ENCODE peak calls at places on chromosome 6, in four cellular contexts. P is hepatic stellate cell, Q is ovary, T is HEK293T. Z is an unnamed sample.

GRCh38 chr6:79671605-79672266 is 40.6 kb downstream of the SH3BGRL2 start:
- DNase-seq in T (no peak), Q (no peak), P (no peak), Z (peak; percentile 61)

GRCh38 chr6:157385482-157385881 is 4.5 kb downstream of the ZDHHC14 start:
- DNase-seq in T (no peak), Q (no peak), P (no peak), Z (no peak)

GRCh38 chr6:149903938-149904611 is 6.2 kb upstream of the RAET1E start:
- DNase-seq in Q (no peak), T (no peak), P (no peak), Z (no peak)

GRCh38 chr6:89347825-89348224 is 4.7 kb downstream of the UBE2J1 start:
- DNase-seq in Q (no peak), T (no peak), P (peak; percentile 44), Z (peak; percentile 47)

GRCh38 chr6:141501616-141502015 is 631.1 kb upstream of the GJE1 start:
- DNase-seq in T (no peak), Q (no peak), P (no peak), Z (no peak)

GRCh38 chr6:137240168-137240567 is 21.0 kb upstream of the IFNGR1 start:
- DNase-seq in Q (no peak), T (no peak), P (no peak), Z (peak; percentile 79)

GRCh38 chr6:152404936-152405595 is 232.1 kb downstream of the SYNE1 start:
- DNase-seq in T (no peak), Q (no peak), P (no peak), Z (no peak)

GRCh38 chr6:131694832-131695426 is 6.3 kb downstream of the OR2A4 start:
- DNase-seq in P (peak; percentile 74), T (peak; percentile 82), Q (peak; percentile 40), Z (no peak)

GRCh38 chr6:36851149-36851614 is 11.9 kb upstream of the CPNE5 start:
- DNase-seq in Q (no peak), P (peak; percentile 64), T (peak; percentile 64), Z (no peak)

GRCh38 chr6:65546894-65547293 is 160.1 kb downstream of the EYS start:
- DNase-seq in T (no peak), Q (no peak), P (no peak), Z (no peak)

GRCh38 chr6:157198425-157199279 is 124.7 kb downstream of the TMEM242 start:
- DNase-seq in T (no peak), P (no peak), Q (peak; percentile 51), Z (peak; percentile 65)

GRCh38 chr6:53257533-53257932 is 91.2 kb downstream of the ELOVL5 start:
- DNase-seq in T (no peak), Q (no peak), P (no peak), Z (no peak)

GRCh38 chr6:161458199-161458598 is 184.3 kb upstream of the AGPAT4 start:
- DNase-seq in T (peak; percentile 58), Q (no peak), P (no peak), Z (no peak)

GRCh38 chr6:93474733-93475179 is 55.4 kb upstream of the EPHA7 start:
- DNase-seq in T (no peak), P (no peak), Q (no peak), Z (no peak)

GRCh38 chr6:46329568-46329967 is 158.8 kb upstream of the ENPP5 start:
- DNase-seq in P (no peak), Q (no peak), T (no peak), Z (no peak)

GRCh38 chr6:140475086-140475485 is 1100.6 kb upstream of the CITED2 start:
- DNase-seq in T (no peak), Q (no peak), P (no peak), Z (no peak)

GRCh38 chr6:37020426-37021211 is 15.2 kb downstream of the FGD2 start:
- DNase-seq in T (no peak), Q (no peak), P (no peak), Z (no peak)

GRCh38 chr6:36038120-36038876 is 10.7 kb downstream of the MAPK14 start:
- DNase-seq in T (no peak), P (no peak), Q (no peak), Z (no peak)

GRCh38 chr6:129370268-129370916 is 339.6 kb downstream of the ARHGAP18 start:
- DNase-seq in Q (peak; percentile 49), P (peak; percentile 8), T (peak; percentile 31), Z (peak; percentile 33)

GRCh38 chr6:49325901-49326300 is 137.2 kb downstream of the MMUT start:
- DNase-seq in T (no peak), P (no peak), Q (no peak), Z (no peak)

GRCh38 chr6:111087106-111087835 is at the start of gene SLC16A10:
- DNase-seq in P (no peak), Q (peak; percentile 77), T (peak; percentile 96), Z (peak; percentile 87)

GRCh38 chr6:9943026-9943425 is 471.8 kb downstream of the TFAP2A start:
- DNase-seq in T (no peak), Q (no peak), P (no peak), Z (no peak)

GRCh38 chr6:10505529-10505928 is 15.6 kb upstream of the GCNT2 start:
- DNase-seq in P (no peak), T (peak; percentile 25), Q (no peak), Z (no peak)

GRCh38 chr6:87903299-87903698 is 144.3 kb upstream of the SPACA1 start:
- DNase-seq in Q (no peak), T (no peak), P (no peak), Z (no peak)

GRCh38 chr6:149454405-149454848 is 30.4 kb downstream of the ZC3H12D start:
- DNase-seq in P (peak; percentile 92), Q (peak; percentile 98), T (no peak), Z (peak; percentile 99)

GRCh38 chr6:18978330-18979128 is 591.4 kb downstream of the RNF144B start:
- DNase-seq in Q (no peak), P (no peak), T (no peak), Z (no peak)

GRCh38 chr6:150704447-150705192 is 104.9 kb downstream of the PLEKHG1 start:
- DNase-seq in T (no peak), P (no peak), Q (no peak), Z (no peak)

GRCh38 chr6:15033850-15034203 is 212.0 kb upstream of the JARID2 start:
- DNase-seq in T (no peak), Q (no peak), P (no peak), Z (no peak)

GRCh38 chr6:25173951-25174474 is 105.2 kb upstream of the CARMIL1 start:
- DNase-seq in T (no peak), Q (no peak), P (peak; percentile 50), Z (no peak)

GRCh38 chr6:134517863-134518262 is 200.0 kb upstream of the SGK1 start:
- DNase-seq in P (no peak), T (no peak), Q (no peak), Z (no peak)

GRCh38 chr6:30555428-30556005 is 772 bp downstream of the GNL1 start:
- DNase-seq in P (peak; percentile 40), T (peak; percentile 29), Q (peak; percentile 80), Z (peak; percentile 77)

GRCh38 chr6:156850356-156850755 is 73.2 kb downstream of the ARID1B start:
- DNase-seq in T (no peak), Q (no peak), P (no peak), Z (no peak)

GRCh38 chr6:38484656-38485055 is 155.1 kb downstream of the BTBD9 start:
- DNase-seq in Q (no peak), P (no peak), T (no peak), Z (no peak)

GRCh38 chr6:44147256-44147655 is 11.4 kb upstream of the CAPN11 start:
- DNase-seq in Q (no peak), T (no peak), P (no peak), Z (no peak)

GRCh38 chr6:72733045-72733444 is 111.2 kb downstream of the KCNQ5 start:
- DNase-seq in Q (no peak), P (no peak), T (no peak), Z (no peak)

GRCh38 chr6:25447570-25447929 is 168.4 kb downstream of the CARMIL1 start:
- DNase-seq in P (no peak), T (no peak), Q (no peak), Z (no peak)

Z was measured in Right ventricle myocardium superior.